ENCODE peak calls at places on chromosomes 7 and 10, in five cellular contexts. One of them, this sample, is unnamed.
A peak's percentile ranks its signal among the peaks of the same experiment; 100 is the strongest.

GRCh38 chr10:4283841-4284610 is 499.0 kb upstream of the KLF6 start:
- DNase-seq in fibroblast of lung: peak; percentile 99
- DNase-seq in psoas muscle: peak; percentile 59
- DNase-seq in stomach: peak; percentile 37
- DNase-seq in DND-41: no peak
- DNase-seq in this sample: no peak

GRCh38 chr10:5293691-5294550 is 70.8 kb upstream of the UCN3 start:
- DNase-seq in DND-41: peak; percentile 87
- DNase-seq in stomach: peak; percentile 76
- DNase-seq in fibroblast of lung: no peak
- DNase-seq in psoas muscle: peak; percentile 52
- DNase-seq in this sample: peak; percentile 59

GRCh38 chr7:127844165-127844564 is 187.1 kb downstream of the LRRC4 start:
- DNase-seq in fibroblast of lung: no peak
- DNase-seq in psoas muscle: no peak
- DNase-seq in stomach: no peak
- DNase-seq in DND-41: no peak
- DNase-seq in this sample: no peak

GRCh38 chr10:10819206-10819856 is 198.3 kb upstream of the CELF2 start:
- DNase-seq in DND-41: no peak
- DNase-seq in fibroblast of lung: no peak
- DNase-seq in psoas muscle: no peak
- DNase-seq in stomach: no peak
- DNase-seq in this sample: no peak

GRCh38 chr7:112930787-112931186 is 140.6 kb upstream of the TMEM168 start:
- DNase-seq in fibroblast of lung: peak; percentile 77
- DNase-seq in stomach: no peak
- DNase-seq in DND-41: no peak
- DNase-seq in psoas muscle: no peak
- DNase-seq in this sample: no peak

GRCh38 chr7:118949031-118949430 is 724.5 kb downstream of the ANKRD7 start:
- DNase-seq in DND-41: no peak
- DNase-seq in psoas muscle: no peak
- DNase-seq in stomach: no peak
- DNase-seq in fibroblast of lung: peak; percentile 44
- DNase-seq in this sample: no peak

GRCh38 chr10:63591600-63592379 is 70.6 kb downstream of the REEP3 start:
- DNase-seq in stomach: no peak
- DNase-seq in psoas muscle: no peak
- DNase-seq in fibroblast of lung: no peak
- DNase-seq in DND-41: no peak
- DNase-seq in this sample: no peak

GRCh38 chr7:129688503-129689222 is 77.1 kb downstream of the NRF1 start:
- DNase-seq in fibroblast of lung: peak; percentile 16
- DNase-seq in stomach: no peak
- DNase-seq in DND-41: no peak
- DNase-seq in psoas muscle: no peak
- DNase-seq in this sample: no peak

GRCh38 chr10:100890696-100891271 is 22.0 kb upstream of the SLF2 start:
- DNase-seq in stomach: no peak
- DNase-seq in DND-41: no peak
- DNase-seq in fibroblast of lung: peak; percentile 97
- DNase-seq in psoas muscle: no peak
- DNase-seq in this sample: no peak

GRCh38 chr10:100887761-100888296 is 24.9 kb upstream of the SLF2 start:
- DNase-seq in stomach: no peak
- DNase-seq in psoas muscle: no peak
- DNase-seq in DND-41: no peak
- DNase-seq in fibroblast of lung: no peak
- DNase-seq in this sample: no peak

GRCh38 chr10:100889546-100889945 is 23.2 kb upstream of the SLF2 start:
- DNase-seq in stomach: no peak
- DNase-seq in DND-41: no peak
- DNase-seq in psoas muscle: no peak
- DNase-seq in fibroblast of lung: no peak
- DNase-seq in this sample: no peak

GRCh38 chr10:100890141-100890695 is 22.5 kb upstream of the SLF2 start:
- DNase-seq in fibroblast of lung: no peak
- DNase-seq in stomach: no peak
- DNase-seq in psoas muscle: no peak
- DNase-seq in DND-41: no peak
- DNase-seq in this sample: no peak

DNA sequence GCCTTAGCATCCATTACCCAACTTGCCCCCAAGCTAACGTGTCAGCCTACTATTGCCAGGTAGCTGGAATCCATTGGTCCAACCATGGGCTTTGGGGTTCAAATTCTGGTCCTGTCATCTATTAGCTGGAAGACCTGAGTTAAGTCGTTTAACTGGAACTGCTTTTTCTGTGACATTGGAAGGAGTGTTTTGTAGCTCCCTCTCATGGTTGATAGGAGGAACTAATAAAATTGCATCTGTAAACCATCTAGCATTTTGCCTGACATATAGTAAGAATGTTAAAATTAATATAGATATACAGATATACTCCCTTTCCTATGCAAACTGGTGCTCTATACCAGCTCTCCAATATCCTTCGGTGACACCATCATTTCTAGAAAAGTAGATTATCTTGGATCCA is 23.8 kb upstream of the SLF2 start:
- DNase-seq in psoas muscle: no peak
- DNase-seq in fibroblast of lung: peak; percentile 30
- DNase-seq in stomach: no peak
- DNase-seq in DND-41: no peak
- DNase-seq in this sample: no peak
- TF ChIP-seq CTCF in psoas muscle: peak; percentile 10
- TF ChIP-seq CTCF in fibroblast of lung: no peak
- TF ChIP-seq CTCF in stomach: no peak
- TF ChIP-seq CTCF in DND-41: peak; percentile 40
- TF ChIP-seq CTCF in this sample: peak; percentile 15

DNA sequence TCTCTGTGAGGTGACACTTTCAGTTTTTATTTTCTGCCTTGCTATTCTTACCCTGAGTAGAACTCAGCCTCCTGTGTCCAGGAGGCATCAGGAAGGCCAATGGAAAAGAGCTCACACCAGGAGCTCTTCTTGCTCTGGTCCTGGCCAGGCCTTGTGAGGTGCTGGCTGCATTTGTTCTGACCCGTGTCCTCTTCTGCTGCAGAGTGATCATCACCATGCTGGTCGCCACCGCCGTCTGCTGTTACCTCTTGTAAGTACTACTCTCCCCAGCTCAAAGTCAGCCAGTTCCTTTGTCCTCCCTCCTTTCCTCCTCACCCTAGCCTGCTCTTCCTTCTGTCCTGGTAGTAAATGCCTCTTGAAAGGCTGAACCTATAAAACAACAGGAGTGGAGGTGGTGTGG is 1.6 kb downstream of the ATP6V0E2 start:
- DNase-seq in stomach: no peak
- DNase-seq in psoas muscle: no peak
- DNase-seq in fibroblast of lung: no peak
- DNase-seq in DND-41: no peak
- DNase-seq in this sample: no peak
- H3K4me3 ChIP-seq in stomach: no peak overlapping the region
- H3K4me3 ChIP-seq in psoas muscle: no peak overlapping the region
- H3K4me3 ChIP-seq in fibroblast of lung: no peak overlapping the region
- H3K4me3 ChIP-seq in DND-41: peak overlapping the region; percentile 79
- H3K4me3 ChIP-seq in this sample: no peak overlapping the region

GRCh38 chr10:97683556-97684357 is 3.3 kb downstream of the AVPI1 start:
- DNase-seq in fibroblast of lung: peak; percentile 66
- DNase-seq in stomach: peak; percentile 37
- DNase-seq in psoas muscle: no peak
- DNase-seq in DND-41: no peak
- DNase-seq in this sample: no peak
- TF ChIP-seq CTCF in fibroblast of lung: no peak
- TF ChIP-seq CTCF in stomach: no peak
- TF ChIP-seq CTCF in psoas muscle: no peak
- TF ChIP-seq CTCF in DND-41: no peak
- TF ChIP-seq CTCF in this sample: no peak

GRCh38 chr7:16113058-16113457 is 308.3 kb downstream of the CRPPA start:
- DNase-seq in psoas muscle: no peak
- DNase-seq in DND-41: no peak
- DNase-seq in stomach: no peak
- DNase-seq in fibroblast of lung: no peak
- DNase-seq in this sample: no peak

GRCh38 chr7:16115374-16115773 is 306.0 kb downstream of the CRPPA start:
- DNase-seq in DND-41: no peak
- DNase-seq in stomach: no peak
- DNase-seq in psoas muscle: no peak
- DNase-seq in fibroblast of lung: no peak
- DNase-seq in this sample: no peak

GRCh38 chr7:16114071-16114470 is 307.3 kb downstream of the CRPPA start:
- DNase-seq in fibroblast of lung: no peak
- DNase-seq in psoas muscle: no peak
- DNase-seq in stomach: no peak
- DNase-seq in DND-41: no peak
- DNase-seq in this sample: no peak

GRCh38 chr7:16114633-16115032 is 306.7 kb downstream of the CRPPA start:
- DNase-seq in stomach: no peak
- DNase-seq in fibroblast of lung: peak; percentile 82
- DNase-seq in psoas muscle: no peak
- DNase-seq in DND-41: no peak
- DNase-seq in this sample: no peak
- H3K4me3 ChIP-seq in stomach: no peak overlapping the region
- H3K4me3 ChIP-seq in fibroblast of lung: no peak overlapping the region
- H3K4me3 ChIP-seq in psoas muscle: no peak overlapping the region
- H3K4me3 ChIP-seq in DND-41: no peak overlapping the region
- H3K4me3 ChIP-seq in this sample: no peak overlapping the region

GRCh38 chr10:86710987-86711236 is 42.6 kb downstream of the LDB3 start:
- DNase-seq in DND-41: no peak
- DNase-seq in fibroblast of lung: no peak
- DNase-seq in stomach: no peak
- DNase-seq in psoas muscle: no peak
- DNase-seq in this sample: no peak

GRCh38 chr10:86708783-86709778 is 40.8 kb downstream of the LDB3 start:
- DNase-seq in stomach: no peak
- DNase-seq in fibroblast of lung: no peak
- DNase-seq in psoas muscle: no peak
- DNase-seq in DND-41: no peak
- DNase-seq in this sample: no peak

GRCh38 chr10:86711957-86712708 is 43.8 kb downstream of the LDB3 start:
- DNase-seq in DND-41: no peak
- DNase-seq in psoas muscle: peak; percentile 47
- DNase-seq in fibroblast of lung: peak; percentile 36
- DNase-seq in stomach: no peak
- DNase-seq in this sample: peak; percentile 84

GRCh38 chr10:86709786-86710185 is 41.5 kb downstream of the LDB3 start:
- DNase-seq in stomach: no peak
- DNase-seq in fibroblast of lung: no peak
- DNase-seq in DND-41: no peak
- DNase-seq in psoas muscle: no peak
- DNase-seq in this sample: no peak

DNA sequence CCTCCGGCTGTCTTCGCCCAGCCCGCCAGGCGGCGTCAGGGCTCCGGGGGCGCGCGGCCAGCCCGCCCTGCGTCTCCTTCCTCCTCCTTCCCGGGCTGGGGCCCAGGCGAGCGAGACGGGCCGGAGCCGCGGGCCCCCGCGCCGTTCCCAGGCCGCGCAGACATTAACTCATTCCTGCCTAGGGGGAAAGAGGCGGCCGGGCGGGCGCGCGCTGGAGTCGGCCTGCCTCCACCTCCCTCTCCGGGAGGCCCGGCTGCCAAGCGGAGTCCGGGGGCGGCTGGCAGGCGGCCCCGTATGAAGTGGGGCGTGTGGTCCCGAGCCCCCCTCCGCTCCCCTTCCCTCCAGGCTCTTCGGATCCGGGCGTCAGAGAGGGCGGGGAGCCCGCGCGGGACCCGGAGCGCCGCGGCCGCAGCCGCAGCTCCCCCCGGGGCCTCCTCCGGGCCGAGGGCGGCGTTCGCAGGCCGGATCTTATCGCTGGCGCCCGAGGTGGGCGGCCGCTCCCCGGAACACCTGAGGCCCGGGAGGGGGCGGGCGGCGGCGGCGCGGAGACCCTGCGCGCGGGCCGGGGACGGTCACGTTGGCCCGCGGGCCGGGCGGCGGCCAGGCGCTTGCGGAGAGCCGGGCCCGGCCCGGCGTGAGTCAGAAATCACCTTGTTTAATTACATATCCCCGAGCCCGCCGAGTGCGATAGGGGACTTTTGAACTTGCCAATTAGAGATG is 43.1 kb downstream of the LDB3 start:
- DNase-seq in DND-41: peak; percentile 86
- DNase-seq in psoas muscle: peak; percentile 92
- DNase-seq in stomach: peak; percentile 90
- DNase-seq in fibroblast of lung: peak; percentile 86
- DNase-seq in this sample: peak; percentile 93
- TF ChIP-seq CTCF in DND-41: peak; percentile 79
- TF ChIP-seq CTCF in psoas muscle: peak; percentile 82
- TF ChIP-seq CTCF in stomach: peak; percentile 82
- TF ChIP-seq CTCF in fibroblast of lung: peak; percentile 75
- TF ChIP-seq CTCF in this sample: peak; percentile 86

GRCh38 chr10:110923856-110924493 is 4.6 kb downstream of the SHOC2 start:
- DNase-seq in DND-41: no peak
- DNase-seq in stomach: no peak
- DNase-seq in fibroblast of lung: no peak
- DNase-seq in psoas muscle: no peak
- DNase-seq in this sample: peak; percentile 64
- H3K4me3 ChIP-seq in DND-41: no peak overlapping the region
- H3K4me3 ChIP-seq in stomach: no peak overlapping the region
- H3K4me3 ChIP-seq in fibroblast of lung: no peak overlapping the region
- H3K4me3 ChIP-seq in psoas muscle: no peak overlapping the region
- H3K4me3 ChIP-seq in this sample: peak overlapping the region; percentile 34

This sample was measured in GM12865.